ENCODE peak calls at places on chromosomes 4 and X, in five cellular contexts. F is tibial artery, U is GF-D8, K is T-helper 9 cell, R is GDM1. P is an unnamed sample.

GRCh38 chr4:22512306-22512705 is 3.6 kb downstream of the ADGRA3 start:
- DNase-seq in F (no peak), U (no peak), K (no peak), R (no peak), P (no peak)

GRCh38 chrX:121761845-121762244 is 714.4 kb downstream of the GLUD2 start:
- DNase-seq in F (no peak), U (no peak), K (no peak), R (no peak), P (no peak)

GRCh38 chr4:104912518-104912917 is 234.2 kb upstream of the TET2 start:
- DNase-seq in F (no peak), U (no peak), K (no peak), R (no peak), P (no peak)

GRCh38 chr4:165331316-165331715 is 3.8 kb downstream of the MSMO1 start:
- DNase-seq in F (no peak), U (no peak), K (no peak), R (no peak), P (no peak)

GRCh38 chrX:38166478-38167083 is 54.1 kb downstream of the SRPX start:
- DNase-seq in F (no peak), U (no peak), K (peak; percentile 1), R (no peak), P (no peak)

GRCh38 chr4:162699629-162700028 is 467.1 kb downstream of the NAF1 start:
- DNase-seq in F (no peak), U (no peak), K (no peak), R (no peak), P (no peak)

GRCh38 chrX:39195156-39195555 is 393.9 kb downstream of the MID1IP1 start:
- DNase-seq in F (no peak), U (no peak), K (no peak), R (no peak), P (no peak)

GRCh38 chr4:97917115-97917514 is 226.2 kb downstream of the STPG2 start:
- DNase-seq in F (no peak), U (no peak), K (no peak), R (no peak), P (no peak)

GRCh38 chrX:12013220-12013619 is 125.1 kb upstream of the FRMPD4 start:
- DNase-seq in F (no peak), U (no peak), K (no peak), R (no peak), P (no peak)

GRCh38 chr4:15378055-15378454 is 49.8 kb upstream of the C1QTNF7 start:
- DNase-seq in F (no peak), U (no peak), K (no peak), R (no peak), P (no peak)